ENCODE peak calls at places on chromosomes 4 and X, in ten cellular contexts. V is RWPE2, B is epithelial cell of esophagus, E is ovary, U is upper lobe of left lung, R is IMR-90, F is foreskin fibroblast, H is HCT116, C is NB4, X is BE2C. P is an unnamed sample.

GRCh38 chrX:40105791-40106676 is 8.3 kb upstream of the BCOR start:
- DNase-seq in H (no peak), C (peak), E (peak), U (peak), B (peak), F (peak), X (peak), R (no peak), V (no peak), P (no peak)

GRCh38 chr4:2793578-2793919 is 664 bp downstream of the SH3BP2 start:
- DNase-seq in X (peak), C (peak), V (peak), H (peak), R (peak), B (peak), E (peak), U (peak), F (peak), P (no peak)

GRCh38 chrX:72131317-72132294 is at the start of gene RTL5:
- DNase-seq in E (peak), B (peak), X (peak), F (peak), C (peak), U (peak), R (peak), H (peak), V (no peak), P (peak)

GRCh38 chr4:131488772-131489171 is 1660.3 kb upstream of the PCDH10 start:
- DNase-seq in E (no peak), R (no peak), C (no peak), V (no peak), F (no peak), X (no peak), H (no peak), B (no peak), U (no peak), P (peak)

GRCh38 chr4:169663894-169664293 is 43.5 kb downstream of the CLCN3 start:
- DNase-seq in C (no peak), U (no peak), B (peak), R (peak), H (no peak), V (no peak), F (no peak), X (no peak), E (no peak), P (peak)

GRCh38 chr4:74037076-74037475 is 1.4 kb downstream of the CXCL3 start:
- DNase-seq in F (no peak), R (no peak), C (no peak), B (no peak), E (no peak), U (no peak), H (no peak), X (no peak), V (no peak), P (no peak)

GRCh38 chrX:123311486-123311885 is 127.4 kb downstream of the GRIA3 start:
- DNase-seq in E (no peak), C (no peak), H (no peak), R (no peak), V (no peak), F (no peak), U (no peak), X (no peak), B (no peak), P (no peak)

GRCh38 chrX:63934160-63934559 is 149.1 kb upstream of the ARHGEF9 start:
- DNase-seq in X (no peak), V (no peak), F (no peak), U (no peak), C (no peak), B (no peak), R (no peak), H (no peak), E (no peak), P (no peak)

GRCh38 chr4:32147446-32148064 is 1427.4 kb downstream of the PCDH7 start:
- DNase-seq in F (no peak), V (no peak), X (no peak), E (no peak), R (no peak), B (no peak), H (no peak), C (no peak), U (no peak), P (no peak)

GRCh38 chr4:81607947-81608346 is 136.2 kb upstream of the RASGEF1B start:
- DNase-seq in V (no peak), B (peak), F (peak), R (no peak), X (no peak), C (no peak), H (no peak), U (no peak), E (no peak), P (no peak)

GRCh38 chr4:164501074-164501473 is 252.9 kb upstream of the SMIM31 start:
- DNase-seq in X (no peak), H (no peak), F (no peak), C (no peak), V (no peak), U (no peak), R (no peak), B (peak), E (no peak), P (peak)

GRCh38 chrX:71911023-71911730 is 532 bp downstream of the NHSL2 start:
- DNase-seq in U (no peak), X (peak), V (no peak), H (no peak), E (no peak), F (peak), B (peak), R (no peak), C (peak), P (no peak)

GRCh38 chrX:17459008-17459407 is 84.0 kb downstream of the NHS start:
- DNase-seq in B (peak), C (no peak), R (peak), U (no peak), E (peak), H (no peak), V (no peak), X (no peak), F (peak), P (peak)

GRCh38 chr4:154622598-154622997 is 10.1 kb upstream of the FGG start:
- DNase-seq in V (no peak), H (peak), U (no peak), R (peak), B (peak), F (peak), X (no peak), E (no peak), C (peak), P (peak)

GRCh38 chrX:46693149-46693548 is 65.8 kb downstream of the SLC9A7 start:
- DNase-seq in H (no peak), X (no peak), B (no peak), E (no peak), F (no peak), V (no peak), C (no peak), U (no peak), R (no peak), P (no peak)

GRCh38 chrX:81174286-81174685 is 27.4 kb downstream of the HMGN5 start:
- DNase-seq in R (peak), V (no peak), E (no peak), U (no peak), H (no peak), B (peak), X (no peak), C (peak), F (peak), P (peak)

GRCh38 chrX:120840826-120841225 is 34.8 kb downstream of the CT47B1 start:
- DNase-seq in F (peak), R (no peak), U (no peak), E (no peak), B (peak), H (no peak), C (peak), V (no peak), X (no peak), P (peak)

GRCh38 chr4:56786955-56787354 is 34.5 kb downstream of the SPINK2 start:
- DNase-seq in C (no peak), E (peak), F (peak), U (peak), H (no peak), R (peak), V (no peak), B (peak), X (peak), P (peak)

GRCh38 chr4:41751325-41752061 is 3.0 kb upstream of the PHOX2B start:
- DNase-seq in X (peak), U (no peak), C (no peak), H (no peak), V (no peak), E (no peak), R (no peak), B (no peak), F (no peak), P (no peak)

GRCh38 chr4:89007338-89007737 is 49.6 kb downstream of the FAM13A start:
- DNase-seq in V (no peak), X (no peak), H (no peak), B (no peak), C (no peak), F (no peak), U (no peak), R (no peak), E (no peak), P (no peak)

GRCh38 chr4:3233391-3234071 is 15.4 kb upstream of the MSANTD1 start:
- DNase-seq in H (no peak), C (no peak), E (no peak), R (peak), F (peak), B (peak), V (no peak), U (no peak), X (no peak), P (no peak)

GRCh38 chrX:68684291-68684918 is 36.9 kb downstream of the STARD8 start:
- DNase-seq in F (no peak), C (peak), R (no peak), B (no peak), E (no peak), U (peak), V (no peak), X (no peak), H (no peak), P (no peak)

GRCh38 chr4:159250751-159251325 is 148.0 kb downstream of the RAPGEF2 start:
- DNase-seq in X (no peak), R (no peak), H (no peak), B (no peak), F (no peak), U (no peak), E (no peak), C (no peak), V (no peak), P (no peak)

GRCh38 chr4:176792348-176793059 is at the start of gene VEGFC:
- DNase-seq in R (peak), U (peak), H (no peak), F (peak), B (peak), C (peak), X (peak), E (peak), V (peak), P (peak)

GRCh38 chr4:149353241-149353640 is 462.4 kb downstream of the IQCM start:
- DNase-seq in B (no peak), H (no peak), E (no peak), X (no peak), C (no peak), R (no peak), F (no peak), U (no peak), V (no peak), P (no peak)

GRCh38 chrX:42943051-42943450 is 165.1 kb upstream of the PPP1R2C start:
- DNase-seq in E (no peak), X (no peak), C (no peak), H (no peak), R (no peak), F (no peak), B (no peak), U (no peak), V (no peak), P (no peak)

GRCh38 chr4:106258145-106259045 is 57.6 kb downstream of the TBCK start:
- DNase-seq in E (no peak), R (peak), V (no peak), B (no peak), C (no peak), X (no peak), F (peak), U (no peak), H (no peak), P (peak)

GRCh38 chr4:39641451-39641850 is 2.8 kb upstream of the SMIM14 start:
- DNase-seq in F (no peak), H (no peak), E (no peak), B (no peak), C (no peak), R (no peak), U (no peak), X (no peak), V (no peak), P (no peak)

GRCh38 chr4:99405433-99406115 is 29.6 kb downstream of the ADH7 start:
- DNase-seq in V (no peak), R (peak), B (peak), X (peak), E (peak), F (peak), U (peak), C (peak), H (peak), P (peak)

GRCh38 chrX:68180501-68181061 is 252.7 kb downstream of the OPHN1 start:
- DNase-seq in B (no peak), V (no peak), F (no peak), H (no peak), C (no peak), E (no peak), R (no peak), X (no peak), U (no peak), P (no peak)

GRCh38 chrX:9558615-9559014 is 93.8 kb downstream of the TBL1X start:
- DNase-seq in U (no peak), V (no peak), F (no peak), H (no peak), E (no peak), X (no peak), B (no peak), R (peak), C (peak), P (no peak)

GRCh38 chrX:30887288-30887687 is 1.8 kb downstream of the TAB3 start:
- DNase-seq in H (no peak), V (no peak), X (no peak), B (no peak), F (no peak), C (no peak), E (no peak), U (no peak), R (no peak), P (no peak)
- H3K4me3 ChIP-seq in H (no peak), V (no peak), X (no peak), B (peak), F (no peak), C (no peak), E (no peak), U (no peak), R (no peak), P (no peak)

GRCh38 chr4:184147858-184148799 is 69.5 kb downstream of the ENPP6 start:
- DNase-seq in C (peak), B (no peak), H (no peak), V (no peak), F (no peak), E (no peak), U (no peak), X (no peak), R (peak), P (no peak)

GRCh38 chr4:184146951-184147350 is 70.7 kb downstream of the ENPP6 start:
- DNase-seq in E (no peak), H (no peak), U (no peak), R (no peak), F (no peak), V (no peak), C (no peak), B (no peak), X (no peak), P (no peak)

GRCh38 chr4:184142121-184143000 is 75.3 kb downstream of the ENPP6 start:
- DNase-seq in X (no peak), R (no peak), H (no peak), U (no peak), C (no peak), B (no peak), V (no peak), F (no peak), E (no peak), P (no peak)

GRCh38 chr4:184145596-184145995 is 72.1 kb downstream of the ENPP6 start:
- DNase-seq in R (no peak), E (no peak), X (no peak), B (no peak), C (no peak), U (no peak), V (no peak), F (no peak), H (no peak), P (no peak)

DNA sequence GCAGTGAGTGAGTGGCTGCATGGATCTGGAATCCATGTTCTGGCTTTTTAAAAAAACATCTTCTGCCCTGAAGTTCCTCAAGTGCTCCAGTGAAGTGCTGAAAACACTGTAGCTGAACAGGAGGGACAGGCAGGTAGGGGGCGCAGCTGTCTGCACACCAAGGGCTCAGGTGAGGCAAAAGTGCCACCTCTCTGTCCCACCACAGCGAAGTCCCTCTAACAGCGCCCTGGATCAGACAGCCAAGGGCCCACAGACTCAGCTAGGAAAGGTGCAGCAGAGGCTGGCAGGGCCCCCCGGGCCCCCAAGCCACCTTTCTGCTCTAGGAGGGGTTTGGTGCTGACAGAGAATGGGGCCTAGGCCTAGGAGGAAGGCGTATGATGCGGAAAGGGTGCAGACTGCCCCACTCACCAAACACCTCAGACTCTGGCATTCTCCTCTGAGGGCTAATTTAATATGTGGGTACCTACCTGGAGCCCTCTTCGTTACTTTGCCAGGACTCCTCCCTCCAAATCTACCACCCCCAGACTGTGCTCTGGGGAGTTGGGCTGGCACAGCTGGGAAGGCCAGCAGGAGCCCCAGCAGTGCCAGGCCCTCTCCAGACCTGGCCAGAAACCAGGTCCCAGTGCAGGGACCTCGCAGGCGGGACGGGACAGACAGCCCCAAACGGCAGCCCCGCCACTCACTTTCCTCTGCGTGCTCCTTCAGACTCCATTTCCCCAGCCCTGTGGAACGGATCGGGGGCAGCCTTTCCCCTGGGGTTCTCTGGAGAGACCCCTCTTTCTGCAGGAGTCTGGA is 73.7 kb downstream of the ENPP6 start:
- DNase-seq in X (no peak), E (no peak), R (no peak), V (no peak), B (no peak), H (no peak), C (no peak), U (no peak), F (no peak), P (no peak)
- TF ChIP-seq CTCF in X (no peak), E (no peak), R (no peak), V (no peak), B (no peak), H (peak), C (no peak), U (no peak), F (no peak), P (no peak)

DNA sequence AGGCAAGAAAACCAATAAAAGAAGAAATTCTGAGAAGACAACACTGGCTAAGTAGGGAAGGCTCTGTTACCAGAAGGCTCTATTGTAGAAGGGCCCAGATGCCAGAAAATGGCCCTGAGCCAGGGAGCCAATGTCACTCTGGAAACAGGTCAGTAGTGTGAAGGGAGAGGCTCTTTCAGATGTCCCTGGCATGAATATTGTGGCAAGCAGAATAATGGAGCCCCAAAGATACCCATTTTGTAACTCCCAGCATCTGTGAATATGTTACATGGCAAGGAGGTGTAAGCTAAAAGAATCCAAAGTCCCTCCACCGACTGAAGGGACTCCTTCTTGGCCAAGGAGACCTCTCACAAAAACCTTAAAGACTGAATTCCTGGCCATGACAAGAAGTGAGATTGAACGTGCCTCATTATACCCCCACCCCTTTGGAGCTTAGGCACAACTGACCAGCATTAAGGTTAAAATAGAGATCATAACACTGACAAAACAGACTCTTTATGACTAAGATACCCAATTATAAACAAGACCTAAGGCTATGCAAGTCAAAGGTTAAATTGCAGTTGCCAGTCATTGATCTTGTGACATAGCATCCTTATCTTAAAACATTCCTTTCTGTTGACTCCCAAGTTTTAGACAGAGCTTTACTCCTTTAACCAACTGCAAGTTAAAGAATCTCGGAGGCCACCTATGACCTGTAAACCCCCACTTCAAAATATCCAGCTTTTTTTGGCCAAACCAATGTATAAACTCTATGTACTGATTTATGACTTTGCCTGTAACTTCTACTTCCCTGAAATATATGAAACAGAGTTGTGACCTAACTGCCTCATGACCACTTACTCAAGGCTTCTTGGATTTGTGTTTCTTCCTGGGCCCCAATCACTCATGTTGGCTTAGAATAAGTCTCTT is 42.2 kb upstream of the SMIM10 start:
- DNase-seq in C (no peak), E (no peak), H (peak), R (peak), V (no peak), U (no peak), F (peak), B (peak), X (no peak), P (peak)
- H3K4me3 ChIP-seq in C (no peak), E (no peak), H (peak), R (no peak), V (no peak), U (no peak), F (no peak), B (no peak), X (no peak), P (no peak)

GRCh38 chrX:132738951-132739350 is 219.5 kb downstream of the HS6ST2 start:
- DNase-seq in U (no peak), H (no peak), R (no peak), C (no peak), F (no peak), E (no peak), X (no peak), B (no peak), V (no peak), P (no peak)

GRCh38 chrX:132737743-132738142 is 220.7 kb downstream of the HS6ST2 start:
- DNase-seq in H (peak), X (no peak), R (no peak), E (no peak), C (peak), F (no peak), U (peak), V (no peak), B (peak), P (no peak)

GRCh38 chrX:132741706-132742105 is 216.7 kb downstream of the HS6ST2 start:
- DNase-seq in X (no peak), V (no peak), U (no peak), R (no peak), H (no peak), E (no peak), F (no peak), B (peak), C (no peak), P (no peak)

GRCh38 chrX:132743086-132743485 is 215.3 kb downstream of the HS6ST2 start:
- DNase-seq in B (no peak), E (no peak), V (no peak), H (no peak), F (no peak), X (no peak), R (no peak), C (no peak), U (no peak), P (no peak)

DNA sequence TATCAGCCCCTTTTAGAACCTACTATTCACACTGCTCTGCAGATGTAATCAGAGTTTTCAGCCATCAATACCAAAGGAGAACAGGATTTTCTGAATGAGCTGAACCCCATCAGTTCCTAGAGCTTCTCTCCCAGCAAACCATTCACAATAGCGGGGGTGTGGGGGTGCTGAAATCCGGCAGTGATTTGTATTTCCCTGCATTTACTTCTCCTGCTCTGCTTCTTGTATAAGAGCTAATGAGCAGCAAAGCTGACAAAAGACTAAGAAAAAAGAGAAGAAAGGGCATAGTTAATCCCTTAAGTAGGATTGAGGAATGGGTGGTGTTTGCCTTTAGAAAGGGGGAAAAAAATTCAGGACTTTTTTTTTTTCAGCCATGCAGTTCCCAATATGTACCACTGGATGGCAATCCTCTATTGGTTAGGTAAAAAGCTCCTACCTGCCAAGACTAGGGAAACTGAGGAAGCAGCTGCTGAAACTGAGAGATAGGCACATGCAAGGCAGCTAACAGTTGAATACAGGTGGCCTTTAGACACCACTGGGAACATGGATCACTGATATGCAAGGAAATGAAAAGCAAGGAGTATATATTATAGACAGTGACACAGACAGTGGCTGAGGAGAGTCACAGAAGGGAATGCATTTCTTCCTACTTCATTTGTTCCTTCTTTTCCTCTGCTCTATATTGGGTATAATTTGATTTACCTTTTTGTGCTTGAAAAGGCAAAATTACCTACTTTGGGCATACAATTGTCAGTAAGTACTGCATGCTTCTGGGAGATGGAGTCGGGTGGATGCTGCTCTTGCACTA is 217.9 kb downstream of the HS6ST2 start:
- DNase-seq in E (no peak), C (no peak), V (no peak), U (no peak), F (no peak), B (peak), R (no peak), H (no peak), X (no peak), P (no peak)
- TF ChIP-seq CTCF in E (no peak), C (peak), V (peak), U (peak), F (peak), B (peak), R (peak), H (peak), X (peak), P (peak)